ENCODE peak calls at places on chromosomes 4 and X, in ten cellular contexts. A is stimulated activated CD8-positive, alpha-beta memory T cell treated with anti-CD3 and anti-CD28 coated beads, Interleukin-15, amount 100 ng/mL, for 48 hours; W is immature natural killer cell; O is cerebellum; H is glutamatergic neuron; C is central memory CD4-positive, alpha-beta T cell; X is progenitor cell of endocrine pancreas; G is foreskin fibroblast; S is globus pallidus; D is myocyte. Z is an unnamed sample.

GRCh38 chr4:1011022-1011694 is at the start of gene FGFRL1:
- DNase-seq in X (peak), O (peak), S (peak), G (peak), W (peak), H (peak), A (peak), C (peak), D (peak), Z (peak)

GRCh38 chrX:109776432-109776831 is 43.4 kb upstream of the ACSL4 start:
- DNase-seq in D (no peak), A (no peak), X (no peak), G (no peak), W (no peak), O (no peak), S (no peak), C (no peak), H (no peak), Z (no peak)

GRCh38 chr4:153023692-153024394 is 87.7 kb downstream of the FHDC1 start:
- DNase-seq in O (no peak), G (no peak), D (no peak), W (no peak), C (no peak), A (no peak), H (no peak), S (no peak), X (no peak), Z (no peak)

GRCh38 chrX:129318375-129318774 is 204.9 kb downstream of the SMARCA1 start:
- DNase-seq in G (no peak), X (no peak), C (no peak), W (no peak), H (no peak), S (peak), A (no peak), O (no peak), D (peak), Z (no peak)

GRCh38 chr4:138680251-138680650 is 335.3 kb upstream of the NOCT start:
- DNase-seq in A (no peak), X (no peak), S (no peak), W (no peak), O (no peak), G (no peak), H (no peak), C (no peak), D (no peak), Z (no peak)

GRCh38 chr4:7826176-7826908 is 113.3 kb downstream of the AFAP1 start:
- DNase-seq in C (no peak), G (no peak), S (no peak), O (no peak), W (no peak), D (no peak), X (no peak), H (no peak), A (no peak), Z (no peak)

GRCh38 chrX:11437642-11438379 is 144.6 kb downstream of the AMELX start:
- DNase-seq in W (no peak), D (peak), G (peak), O (no peak), H (no peak), A (no peak), C (no peak), X (no peak), S (no peak), Z (peak)

GRCh38 chrX:2311483-2311882 is 189.3 kb downstream of the DHRSX start:
- DNase-seq in H (peak), C (no peak), X (no peak), O (no peak), D (no peak), G (no peak), W (no peak), S (no peak), A (no peak), Z (no peak)

GRCh38 chr4:139901516-139902327 is 236.1 kb downstream of the MGST2 start:
- DNase-seq in C (no peak), W (no peak), G (peak), H (no peak), A (no peak), O (no peak), D (no peak), X (no peak), S (peak), Z (peak)

GRCh38 chrX:9144643-9145290 is 110.8 kb upstream of the FAM9B start:
- DNase-seq in C (no peak), G (peak), X (no peak), O (no peak), A (no peak), D (no peak), H (no peak), W (no peak), S (no peak), Z (no peak)

GRCh38 chr4:168257663-168258235 is 60.8 kb downstream of the DDX60 start:
- DNase-seq in D (no peak), W (no peak), G (no peak), A (no peak), X (no peak), C (no peak), H (no peak), O (no peak), S (no peak), Z (no peak)

GRCh38 chr4:19514276-19515070 is 737.2 kb upstream of the SLIT2 start:
- DNase-seq in X (no peak), A (no peak), D (no peak), C (no peak), W (no peak), S (no peak), H (no peak), G (no peak), O (no peak), Z (no peak)

GRCh38 chrX:66110112-66110511 is 53.9 kb upstream of the HEPH start:
- DNase-seq in A (no peak), W (peak), X (no peak), G (no peak), H (no peak), C (peak), S (peak), D (peak), O (no peak), Z (peak)

GRCh38 chr4:9924750-9925149 is 96.5 kb downstream of the SLC2A9 start:
- DNase-seq in G (no peak), C (no peak), X (no peak), S (no peak), A (no peak), W (no peak), O (no peak), D (peak), H (no peak), Z (peak)

Z was measured in SJCRH30.